ENCODE peak calls at places on chromosome 15, in six cellular contexts. G is NCI-H1694 treated with DMSO at 0.1 percent for 48 hours; H is endothelial cell of umbilical vein; M is activated effector memory CD4-positive, alpha-beta T cell treated with Interleukin-2 at 50 U/mL for 16 hours; A is kidney tubule cell; P is T-helper 2 cell. V is an unnamed sample.

GRCh38 chr15:66631616-66632263 is 65.9 kb upstream of the LCTL start:
- DNase-seq in P (no peak), A (no peak), M (no peak), H (no peak), G (no peak), V (no peak)

GRCh38 chr15:82048809-82049208 is 3.0 kb upstream of the MEX3B start:
- DNase-seq in A (no peak), P (no peak), G (no peak), M (no peak), H (no peak), V (no peak)

GRCh38 chr15:52699457-52699856 is 20.3 kb upstream of the ATOSA start:
- DNase-seq in H (no peak), M (no peak), G (no peak), A (peak), P (peak), V (no peak)

GRCh38 chr15:87764461-87765236 is 491.9 kb downstream of the NTRK3 start:
- DNase-seq in H (no peak), P (no peak), A (peak), M (no peak), G (no peak), V (peak)

GRCh38 chr15:63452552-63453136 is 51.7 kb upstream of the USP3 start:
- DNase-seq in M (no peak), A (no peak), H (no peak), P (no peak), G (no peak), V (no peak)

GRCh38 chr15:44215594-44215993 is 20.5 kb upstream of the FRMD5 start:
- DNase-seq in P (no peak), H (peak), G (no peak), M (no peak), A (peak), V (peak)

GRCh38 chr15:89095073-89095472 is 6.8 kb downstream of the ABHD2 start:
- DNase-seq in A (no peak), M (no peak), H (no peak), G (no peak), P (no peak), V (no peak)

GRCh38 chr15:66830358-66830757 is 128.3 kb downstream of the SMAD6 start:
- DNase-seq in A (peak), M (no peak), G (no peak), H (peak), P (no peak), V (no peak)

GRCh38 chr15:60957111-60957510 is 272.0 kb downstream of the RORA start:
- DNase-seq in A (no peak), H (no peak), G (no peak), P (no peak), M (no peak), V (peak)

GRCh38 chr15:88894819-88895767 is at the start of gene HAPLN3:
- DNase-seq in M (peak), H (peak), G (no peak), A (peak), P (peak), V (peak)

GRCh38 chr15:95994418-95994817 is 336.1 kb upstream of the NR2F2 start:
- DNase-seq in H (no peak), A (peak), G (no peak), M (no peak), P (no peak), V (no peak)

GRCh38 chr15:66024998-66025397 is 155.7 kb downstream of the RAB11A start:
- DNase-seq in P (no peak), G (peak), H (no peak), M (no peak), A (peak), V (peak)

GRCh38 chr15:95304116-95304873 is 1026.2 kb upstream of the NR2F2 start:
- DNase-seq in A (no peak), G (no peak), P (peak), M (no peak), H (peak), V (no peak)

GRCh38 chr15:78663703-78664102 is 22.7 kb upstream of the CHRNB4 start:
- DNase-seq in P (no peak), H (no peak), G (no peak), A (peak), M (no peak), V (no peak)

GRCh38 chr15:33293619-33294309 is 17.0 kb upstream of the RYR3 start:
- DNase-seq in A (peak), M (no peak), G (no peak), H (peak), P (no peak), V (no peak)

GRCh38 chr15:85897818-85898717 is 103.3 kb upstream of the KLHL25 start:
- DNase-seq in H (no peak), P (no peak), A (no peak), M (no peak), G (no peak), V (no peak)

GRCh38 chr15:55937040-55937439 is 56.4 kb downstream of the NEDD4 start:
- DNase-seq in G (no peak), M (no peak), P (no peak), A (no peak), H (peak), V (no peak)

GRCh38 chr15:45869034-45869668 is 234.3 kb downstream of the SQOR start:
- DNase-seq in G (no peak), M (no peak), H (no peak), P (no peak), A (no peak), V (no peak)

GRCh38 chr15:91593081-91593480 is 260.4 kb upstream of the SLCO3A1 start:
- DNase-seq in M (no peak), A (peak), P (no peak), G (no peak), H (no peak), V (no peak)

GRCh38 chr15:80384442-80384841 is 19.7 kb upstream of the ARNT2 start:
- DNase-seq in P (no peak), G (no peak), A (no peak), M (no peak), H (no peak), V (no peak)

GRCh38 chr15:71743861-71744382 is 66.4 kb upstream of the NR2E3 start:
- DNase-seq in M (peak), H (peak), A (peak), P (peak), G (peak), V (peak)

GRCh38 chr15:33150993-33151392 is 43.5 kb downstream of the FMN1 start:
- DNase-seq in H (no peak), A (no peak), M (no peak), G (no peak), P (no peak), V (no peak)

V was measured in cerebellar cortex.